ENCODE peak calls at places on chromosomes 2 and 18, in seven cellular contexts. V, G, K, Y, S, L and D are unnamed samples.

GRCh38 chr2:170886391-170886790 is 42.7 kb upstream of the GORASP2 start:
- DNase-seq in K (peak), G (no peak), L (peak), S (peak), V (no peak), Y (peak), D (peak)

GRCh38 chr2:231662028-231662810 is 46.1 kb upstream of the PTMA start:
- DNase-seq in Y (peak), K (peak), G (peak), S (peak), L (peak), V (peak), D (peak)

GRCh38 chr2:10777111-10777841 is 35.3 kb downstream of the PDIA6 start:
- DNase-seq in Y (no peak), V (no peak), G (no peak), S (no peak), K (no peak), L (no peak), D (no peak)

GRCh38 chr18:32048507-32049091 is 30.0 kb downstream of the RNF125 start:
- DNase-seq in S (peak), L (peak), K (peak), Y (peak), G (no peak), V (no peak), D (peak)

GRCh38 chr2:159736048-159736447 is 23.7 kb downstream of the MARCHF7 start:
- DNase-seq in L (peak), G (no peak), V (no peak), Y (no peak), K (peak), S (peak), D (no peak)

GRCh38 chr2:140589273-140589672 is 1541.5 kb downstream of the LRP1B start:
- DNase-seq in V (no peak), G (no peak), Y (peak), K (no peak), S (peak), L (no peak), D (peak)

GRCh38 chr2:20637147-20637546 is 13.8 kb downstream of the HS1BP3 start:
- DNase-seq in K (no peak), G (no peak), S (no peak), Y (no peak), V (no peak), L (no peak), D (no peak)

GRCh38 chr2:177325554-177325953 is 61.0 kb upstream of the NFE2L2 start:
- DNase-seq in K (peak), Y (peak), S (peak), V (no peak), G (no peak), L (peak), D (peak)

GRCh38 chr2:37631698-37632097 is 39.7 kb downstream of the CDC42EP3 start:
- DNase-seq in Y (no peak), S (no peak), G (peak), K (no peak), L (no peak), V (no peak), D (no peak)

GRCh38 chr2:45612741-45613140 is 1.7 kb upstream of the SRBD1 start:
- DNase-seq in K (peak), Y (peak), S (peak), G (no peak), L (peak), V (no peak), D (peak)

GRCh38 chr18:10926565-10927194 is 222.7 kb downstream of the PIEZO2 start:
- DNase-seq in V (no peak), S (peak), L (no peak), Y (no peak), K (peak), G (no peak), D (peak)

GRCh38 chr2:74764429-74765272 is 69.3 kb upstream of the HK2 start:
- DNase-seq in G (peak), K (peak), L (no peak), Y (no peak), S (peak), V (no peak), D (peak)